ENCODE peak calls at places on chromosomes 11 and 22, in four cellular contexts. One of them, this sample, is unnamed.

GRCh38 chr22:24435861-24436351 is 8.5 kb downstream of the ADORA2A start:
- DNase-seq in activated gamma-delta T cell: no peak
- DNase-seq in AG04450: no peak
- DNase-seq in AG09309: no peak
- DNase-seq in this sample: no peak

GRCh38 chr11:118893662-118894061 is 10.0 kb downstream of the CXCR5 start:
- DNase-seq in activated gamma-delta T cell: no peak
- DNase-seq in AG04450: no peak
- DNase-seq in AG09309: no peak
- DNase-seq in this sample: no peak

GRCh38 chr11:105071060-105071732 is 26.1 kb upstream of the CARD16 start:
- DNase-seq in activated gamma-delta T cell: no peak
- DNase-seq in AG04450: no peak
- DNase-seq in AG09309: no peak
- DNase-seq in this sample: no peak

GRCh38 chr11:32421992-32422391 is 13.3 kb downstream of the WT1 start:
- DNase-seq in activated gamma-delta T cell: no peak
- DNase-seq in AG04450: no peak
- DNase-seq in AG09309: no peak
- DNase-seq in this sample: no peak

GRCh38 chr11:113874096-113874919 is 1.1 kb downstream of the USP28 start:
- DNase-seq in activated gamma-delta T cell: no peak
- DNase-seq in AG04450: no peak
- DNase-seq in AG09309: no peak
- DNase-seq in this sample: peak

GRCh38 chr22:17562906-17563870 is at the start of gene SLC25A18:
- DNase-seq in activated gamma-delta T cell: no peak
- DNase-seq in AG04450: no peak
- DNase-seq in AG09309: no peak
- DNase-seq in this sample: peak

GRCh38 chr11:14422052-14422813 is 63.2 kb upstream of the RRAS2 start:
- DNase-seq in activated gamma-delta T cell: no peak
- DNase-seq in AG04450: peak
- DNase-seq in AG09309: peak
- DNase-seq in this sample: peak

GRCh38 chr11:68677432-68677831 is 6.9 kb upstream of the GAL start:
- DNase-seq in activated gamma-delta T cell: no peak
- DNase-seq in AG04450: peak
- DNase-seq in AG09309: peak
- DNase-seq in this sample: peak

GRCh38 chr11:69674267-69674885 is 777 bp downstream of the LTO1 start:
- DNase-seq in activated gamma-delta T cell: no peak
- DNase-seq in AG04450: peak
- DNase-seq in AG09309: no peak
- DNase-seq in this sample: peak

GRCh38 chr11:88384004-88384677 is 46.6 kb upstream of the CTSC start:
- DNase-seq in activated gamma-delta T cell: no peak
- DNase-seq in AG04450: no peak
- DNase-seq in AG09309: no peak
- DNase-seq in this sample: peak

GRCh38 chr11:119320593-119321524 is 3.9 kb upstream of the MCAM start:
- DNase-seq in activated gamma-delta T cell: peak
- DNase-seq in AG04450: no peak
- DNase-seq in AG09309: no peak
- DNase-seq in this sample: peak

GRCh38 chr22:22787805-22788459 is 99.7 kb upstream of the IGLL5 start:
- DNase-seq in activated gamma-delta T cell: no peak
- DNase-seq in AG04450: no peak
- DNase-seq in AG09309: peak
- DNase-seq in this sample: peak

GRCh38 chr11:125164422-125165110 is at the start of gene PKNOX2:
- DNase-seq in activated gamma-delta T cell: no peak
- DNase-seq in AG04450: no peak
- DNase-seq in AG09309: no peak
- DNase-seq in this sample: peak

GRCh38 chr11:47711225-47711624 is 3.9 kb downstream of the AGBL2 start:
- DNase-seq in activated gamma-delta T cell: no peak
- DNase-seq in AG04450: no peak
- DNase-seq in AG09309: no peak
- DNase-seq in this sample: no peak

GRCh38 chr22:42699953-42700352 is 20.7 kb downstream of the A4GALT start:
- DNase-seq in activated gamma-delta T cell: no peak
- DNase-seq in AG04450: no peak
- DNase-seq in AG09309: no peak
- DNase-seq in this sample: no peak

GRCh38 chr11:112724194-112724790 is 236.9 kb upstream of the NCAM1 start:
- DNase-seq in activated gamma-delta T cell: no peak
- DNase-seq in AG04450: no peak
- DNase-seq in AG09309: no peak
- DNase-seq in this sample: no peak

GRCh38 chr22:46844606-46845210 is 82.3 kb downstream of the TBC1D22A start:
- DNase-seq in activated gamma-delta T cell: no peak
- DNase-seq in AG04450: no peak
- DNase-seq in AG09309: no peak
- DNase-seq in this sample: no peak

GRCh38 chr11:62340269-62340901 is 3.1 kb downstream of the ASRGL1 start:
- DNase-seq in activated gamma-delta T cell: no peak
- DNase-seq in AG04450: no peak
- DNase-seq in AG09309: peak
- DNase-seq in this sample: no peak

GRCh38 chr22:20403779-20404140 is 9.8 kb downstream of the ZNF74 start:
- DNase-seq in activated gamma-delta T cell: no peak
- DNase-seq in AG04450: no peak
- DNase-seq in AG09309: no peak
- DNase-seq in this sample: no peak

GRCh38 chr11:79406376-79406775 is 34.5 kb downstream of the TENM4 start:
- DNase-seq in activated gamma-delta T cell: no peak
- DNase-seq in AG04450: no peak
- DNase-seq in AG09309: no peak
- DNase-seq in this sample: no peak